ENCODE peak calls at places on chromosomes 7 and 10, in five cellular contexts. W, B, C, P and L are unnamed samples. For H3K4me1, the result is how much of the 10 kb centered on the place peaks cover.

GRCh38 chr7:78265086-78265485 is 466.5 kb downstream of the PHTF2 start:
- DNase-seq in C (no peak), B (no peak), W (no peak), P (no peak), L (no peak)

GRCh38 chr7:68176974-68177373 is 1180.3 kb downstream of the TYW1 start:
- DNase-seq in B (no peak), C (no peak), W (peak), P (peak), L (no peak)

GRCh38 chr7:19107392-19108147 is 9.9 kb downstream of the TWIST1 start:
- DNase-seq in B (no peak), W (peak), C (peak), P (no peak), L (no peak)

GRCh38 chr7:146129296-146129695 is 12.7 kb downstream of the CNTNAP2 start:
- DNase-seq in B (no peak), C (no peak), P (no peak), W (no peak), L (no peak)

GRCh38 chr7:37916673-37917660 is at the start of gene SFRP4:
- DNase-seq in P (peak), B (no peak), W (peak), C (peak), L (no peak)

GRCh38 chr10:69102429-69102828 is 14.5 kb downstream of the SRGN start:
- DNase-seq in C (no peak), W (no peak), B (no peak), P (no peak), L (no peak)

GRCh38 chr10:33286186-33286934 is 48.1 kb downstream of the NRP1 start:
- DNase-seq in W (no peak), P (no peak), B (no peak), C (peak), L (no peak)

GRCh38 chr7:143245123-143245522 is 18.1 kb upstream of the GSTK1 start:
- DNase-seq in P (no peak), W (no peak), C (no peak), B (no peak), L (no peak)

GRCh38 chr10:93468532-93469213 is 13.5 kb downstream of the MYOF start:
- DNase-seq in B (no peak), C (peak), W (no peak), P (no peak), L (no peak)

GRCh38 chr7:77944183-77945182 is 145.9 kb downstream of the PHTF2 start:
- DNase-seq in C (no peak), P (no peak), W (no peak), B (no peak), L (no peak)

GRCh38 chr10:89470628-89471027 is 56.3 kb downstream of the IFIT5 start:
- DNase-seq in C (no peak), W (peak), P (no peak), B (no peak), L (no peak)

GRCh38 chr7:1989049-1989860 is 243.5 kb downstream of the MAD1L1 start:
- DNase-seq in W (no peak), C (no peak), B (peak), P (no peak), L (no peak)

GRCh38 chr10:128035557-128035973 is 90.7 kb downstream of the MKI67 start:
- DNase-seq in C (peak), W (peak), B (peak), P (peak), L (peak)

GRCh38 chr7:77698042-77698625 is 1.9 kb downstream of the RSBN1L start:
- DNase-seq in P (peak), W (no peak), B (no peak), C (no peak), L (no peak)

GRCh38 chr7:108839091-108839490 is 269.4 kb downstream of the DNAJB9 start:
- DNase-seq in P (no peak), C (no peak), B (no peak), W (no peak), L (no peak)

GRCh38 chr7:3861941-3862340 is 560.9 kb downstream of the SDK1 start:
- DNase-seq in C (no peak), P (no peak), W (peak), B (no peak), L (no peak)

DNA sequence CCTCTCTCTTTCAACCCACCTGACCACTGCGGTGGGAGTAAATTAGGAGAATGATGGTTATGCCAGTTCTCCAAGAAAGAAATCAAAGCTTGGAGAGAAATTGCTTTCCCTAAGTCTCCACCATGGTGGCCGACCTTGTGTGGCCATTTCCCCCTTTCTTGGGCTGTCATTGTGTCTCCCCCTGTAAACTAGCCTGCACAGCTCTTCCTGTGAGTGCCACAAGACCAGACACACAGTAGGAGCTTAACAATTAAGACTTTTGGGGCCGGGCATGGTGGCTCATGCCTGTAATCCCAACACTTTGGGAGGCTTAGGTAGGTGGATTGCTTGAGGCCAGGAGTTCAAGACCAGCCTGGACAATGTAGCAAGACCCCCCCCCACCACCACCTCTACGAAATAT is 18.9 kb upstream of the LIMK1 start:
- DNase-seq in W (no peak), B (no peak), P (no peak), C (peak), L (no peak)
- H3K4me1 ChIP-seq in W (under half), B (under half), P (under half), C (under half), L (under half)

DNA sequence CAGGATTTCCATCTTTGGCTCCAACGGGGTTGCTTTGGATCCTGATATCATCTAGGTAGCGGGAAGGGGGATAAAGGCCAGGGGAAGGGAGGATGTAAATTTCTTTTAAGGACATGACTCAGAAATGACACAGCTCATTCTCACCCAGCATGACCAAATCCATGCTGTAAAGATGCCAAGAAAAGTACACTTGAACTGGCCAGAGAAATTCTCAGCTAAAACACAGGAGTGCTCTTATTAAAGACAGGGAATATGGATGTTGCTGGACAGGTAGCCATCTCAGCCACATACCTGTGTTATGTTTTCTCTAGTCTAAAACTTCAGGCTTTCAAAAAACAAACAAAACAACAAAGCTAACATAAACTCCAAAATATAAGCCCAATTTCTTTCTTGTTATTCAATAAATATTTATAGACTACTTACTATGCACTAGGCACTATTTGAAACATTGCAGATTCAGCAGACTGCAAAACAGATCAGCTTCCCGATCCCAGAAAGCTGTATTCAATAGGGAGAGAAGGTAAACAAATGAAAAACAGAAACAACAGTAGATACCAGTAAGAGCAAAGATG is 68.2 kb downstream of the NAMPT start:
- DNase-seq in C (peak), W (peak), B (no peak), P (no peak), L (no peak)
- H3K4me3 ChIP-seq in C (no peak), W (no peak), B (no peak), P (no peak), L (no peak)

DNA sequence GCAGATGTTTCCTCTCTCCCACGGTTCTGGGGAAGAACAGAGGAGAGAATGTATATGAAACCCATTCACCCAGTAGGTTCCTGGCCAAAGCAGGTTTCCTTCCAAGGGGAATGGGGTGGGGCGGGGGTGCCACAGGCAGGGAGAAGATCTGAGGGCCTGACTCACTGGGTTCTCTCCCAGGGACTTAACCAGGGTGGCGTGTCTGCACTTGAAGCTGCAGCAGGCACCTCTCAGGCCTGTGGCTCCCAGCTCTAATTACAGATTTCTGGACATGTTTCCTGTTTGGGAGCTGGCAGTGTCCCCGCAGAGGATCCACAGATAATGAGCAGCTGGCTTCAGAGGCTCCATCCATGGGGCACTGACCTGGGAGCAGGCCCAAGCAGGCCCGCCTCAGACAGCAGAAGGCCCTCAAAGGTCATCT is 50.2 kb upstream of the ZMIZ1 start:
- DNase-seq in C (no peak), P (no peak), B (no peak), W (no peak), L (no peak)
- H3K27ac ChIP-seq in C (no peak), P (no peak), B (no peak), W (no peak), L (no peak)

GRCh38 chr7:82128546-82128945 is 315.0 kb downstream of the CACNA2D1 start:
- DNase-seq in C (no peak), B (no peak), P (no peak), W (no peak), L (no peak)
- H3K4me1 ChIP-seq in C (under half), B (under half), P (under half), W (under half), L (under half)

GRCh38 chr7:44964831-44965440 is 13.9 kb downstream of the MYO1G start:
- DNase-seq in P (no peak), C (no peak), B (no peak), W (no peak), L (no peak)

GRCh38 chr7:44964384-44964830 is 14.4 kb downstream of the MYO1G start:
- DNase-seq in B (no peak), P (no peak), W (no peak), C (no peak), L (no peak)

GRCh38 chr7:44963526-44964290 is 15.1 kb downstream of the MYO1G start:
- DNase-seq in P (no peak), B (no peak), C (no peak), W (no peak), L (no peak)

GRCh38 chr7:44961844-44962482 is 16.9 kb downstream of the MYO1G start:
- DNase-seq in C (no peak), P (no peak), W (no peak), B (no peak), L (no peak)

GRCh38 chr7:44962483-44963251 is 16.1 kb downstream of the MYO1G start:
- DNase-seq in B (no peak), P (no peak), W (peak), C (no peak), L (no peak)
- H3K4me3 ChIP-seq in B (no peak), P (no peak), W (no peak), C (peak), L (no peak)

GRCh38 chr7:92634924-92635519 is 44.8 kb upstream of the FAM133B start:
- DNase-seq in C (no peak), W (no peak), P (no peak), B (no peak), L (no peak)
- H3K27ac ChIP-seq in C (peak), W (no peak), P (no peak), B (no peak), L (no peak)

GRCh38 chr7:131600578-131600977 is 44.1 kb upstream of the PODXL start:
- DNase-seq in B (no peak), C (no peak), P (no peak), W (no peak), L (no peak)
- H3K4me1 ChIP-seq in B (under half), C (under half), P (under half), W (under half), L (under half)